ENCODE peak calls at places on chromosomes 6 and 20, in nine cellular contexts. Q, I, V, Z, L, F, E, B and G are unnamed samples.

GRCh38 chr6:38460216-38460615 is 179.5 kb downstream of the BTBD9 start:
- DNase-seq in Z (no peak), E (peak; percentile 45), I (no peak), B (no peak), Q (no peak), V (no peak), F (no peak), L (no peak), G (no peak)

GRCh38 chr6:149440735-149441662 is 40.9 kb downstream of the SUMO4 start:
- DNase-seq in Q (no peak), V (no peak), F (no peak), E (peak; percentile 50), L (no peak), B (no peak), Z (no peak), I (no peak), G (no peak)

GRCh38 chr6:139597781-139598368 is 223.4 kb upstream of the CITED2 start:
- DNase-seq in B (peak; percentile 86), Q (no peak), Z (peak; percentile 72), V (no peak), I (peak; percentile 58), F (peak; percentile 90), E (peak; percentile 98), L (peak; percentile 80), G (peak; percentile 73)

GRCh38 chr6:49813248-49813647 is 26.2 kb upstream of the PGK2 start:
- DNase-seq in E (no peak), F (no peak), I (no peak), Z (no peak), Q (no peak), B (no peak), L (no peak), V (no peak), G (no peak)

GRCh38 chr6:37738216-37738615 is 40.5 kb upstream of the MDGA1 start:
- DNase-seq in L (no peak), Q (no peak), F (no peak), V (no peak), I (no peak), E (no peak), Z (no peak), B (no peak), G (no peak)

GRCh38 chr20:1381753-1382591 is 10.9 kb downstream of the FKBP1A start:
- DNase-seq in Q (no peak), E (peak; percentile 63), V (no peak), B (no peak), Z (peak; percentile 31), F (no peak), I (no peak), L (no peak), G (no peak)

GRCh38 chr6:144912474-144912873 is 627.3 kb downstream of the UTRN start:
- DNase-seq in Q (no peak), B (no peak), V (peak; percentile 10), E (peak; percentile 90), I (no peak), F (no peak), Z (no peak), L (no peak), G (peak; percentile 48)

GRCh38 chr6:68313911-68314310 is 321.2 kb upstream of the ADGRB3 start:
- DNase-seq in B (no peak), L (no peak), F (no peak), I (no peak), V (peak; percentile 21), Z (no peak), E (no peak), Q (no peak), G (no peak)

GRCh38 chr6:27940766-27941165 is 16.3 kb upstream of the OR2B6 start:
- DNase-seq in E (peak; percentile 1), I (no peak), B (no peak), Q (no peak), F (no peak), L (no peak), Z (no peak), V (no peak), G (peak; percentile 11)

GRCh38 chr20:59807909-59808728 is 125.3 kb downstream of the SYCP2 start:
- DNase-seq in Z (no peak), B (no peak), Q (peak; percentile 22), V (no peak), E (no peak), F (peak; percentile 7), L (peak; percentile 13), I (no peak), G (no peak)

GRCh38 chr6:36487698-36488097 is 44.9 kb downstream of the KCTD20 start:
- DNase-seq in F (no peak), Q (no peak), B (no peak), I (no peak), L (no peak), V (no peak), E (peak; percentile 14), Z (no peak), G (no peak)

GRCh38 chr20:22160254-22160653 is 424.1 kb downstream of the FOXA2 start:
- DNase-seq in F (no peak), V (no peak), I (no peak), Q (no peak), Z (no peak), E (no peak), B (no peak), L (no peak), G (no peak)

GRCh38 chr6:163645560-163645959 is 231.0 kb downstream of the QKI start:
- DNase-seq in Z (no peak), F (no peak), B (no peak), I (no peak), Q (no peak), E (no peak), V (no peak), L (no peak), G (peak; percentile 73)

GRCh38 chr6:108958900-108959770 is 110.9 kb downstream of the ARMC2 start:
- DNase-seq in V (peak; percentile 25), Z (no peak), Q (no peak), I (peak; percentile 48), E (no peak), L (no peak), F (no peak), B (no peak), G (no peak)

GRCh38 chr6:2608508-2608907 is 142.2 kb downstream of the MYLK4 start:
- DNase-seq in L (no peak), Z (no peak), E (no peak), B (no peak), V (no peak), Q (no peak), F (no peak), I (no peak), G (no peak)

GRCh38 chr20:57167971-57168693 is 98.3 kb downstream of the BMP7 start:
- DNase-seq in B (no peak), F (no peak), Q (no peak), I (no peak), Z (peak; percentile 58), E (no peak), L (no peak), V (no peak), G (no peak)

GRCh38 chr20:6162239-6162638 is 39.4 kb upstream of the FERMT1 start:
- DNase-seq in B (no peak), V (no peak), F (no peak), I (no peak), Z (peak; percentile 86), E (no peak), L (no peak), Q (no peak), G (no peak)

GRCh38 chr6:137016366-137016765 is 28.4 kb downstream of the IL20RA start:
- DNase-seq in B (no peak), F (no peak), Q (no peak), Z (no peak), V (no peak), L (no peak), I (no peak), E (peak; percentile 10), G (no peak)

GRCh38 chr6:24867104-24867703 is 68.5 kb upstream of the ARMH2 start:
- DNase-seq in E (no peak), F (no peak), L (no peak), V (peak; percentile 29), B (no peak), Z (no peak), I (no peak), Q (no peak), G (no peak)
- H3K4me1 ChIP-seq in E (no peaks in the 10 kb centered on the region), F (no peaks in the 10 kb centered on the region), L (no peaks in the 10 kb centered on the region), V (no peaks in the 10 kb centered on the region), B (no peaks in the 10 kb centered on the region), Z (no peaks in the 10 kb centered on the region), I (no peaks in the 10 kb centered on the region), Q (no peaks in the 10 kb centered on the region), G (no peaks in the 10 kb centered on the region)

GRCh38 chr20:33030076-33030475 is 1.4 kb upstream of the BPIFB6 start:
- DNase-seq in E (no peak), F (no peak), L (no peak), Q (no peak), I (no peak), V (no peak), Z (no peak), B (no peak), G (no peak)
- H3K27me3 ChIP-seq in E (no peaks in the 10 kb centered on the region), F (no peaks in the 10 kb centered on the region), L (no peaks in the 10 kb centered on the region), Q (no peaks in the 10 kb centered on the region), I (peaks cover 8% of the 10 kb centered on the region), V (no peaks in the 10 kb centered on the region), Z (no peaks in the 10 kb centered on the region), B (no peaks in the 10 kb centered on the region), G (no peaks in the 10 kb centered on the region)

DNA sequence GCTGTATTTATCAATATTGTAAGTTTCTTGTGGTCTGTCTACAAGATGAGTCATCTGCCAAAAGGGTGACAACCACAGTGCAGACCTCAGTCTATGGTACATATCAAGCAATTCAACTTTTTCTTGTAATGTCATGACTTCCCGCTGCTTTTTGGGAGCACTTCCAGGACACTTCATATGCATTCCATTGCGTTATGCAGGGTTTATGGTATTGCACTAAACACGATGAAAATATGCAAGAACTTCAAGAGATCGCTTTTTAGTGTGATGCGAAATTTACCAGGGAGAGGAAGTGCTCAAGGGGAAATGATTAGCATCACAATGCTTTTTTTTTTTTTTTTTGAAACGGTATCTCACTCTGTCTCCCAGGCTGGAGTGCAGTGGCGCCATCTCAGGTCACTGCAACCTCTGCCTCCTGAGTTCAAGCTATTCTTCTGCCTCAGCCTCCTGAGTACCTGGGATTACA is 166.5 kb downstream of the TFAP2A start:
- DNase-seq in E (peak; percentile 2), I (no peak), B (no peak), L (no peak), V (peak; percentile 49), F (no peak), Z (no peak), Q (no peak), G (no peak)
- TF ChIP-seq CTCF in E (no peak), I (no peak), B (no peak), L (no peak), V (peak; percentile 51), F (no peak), Z (no peak), Q (no peak), G (peak; percentile 51)

DNA sequence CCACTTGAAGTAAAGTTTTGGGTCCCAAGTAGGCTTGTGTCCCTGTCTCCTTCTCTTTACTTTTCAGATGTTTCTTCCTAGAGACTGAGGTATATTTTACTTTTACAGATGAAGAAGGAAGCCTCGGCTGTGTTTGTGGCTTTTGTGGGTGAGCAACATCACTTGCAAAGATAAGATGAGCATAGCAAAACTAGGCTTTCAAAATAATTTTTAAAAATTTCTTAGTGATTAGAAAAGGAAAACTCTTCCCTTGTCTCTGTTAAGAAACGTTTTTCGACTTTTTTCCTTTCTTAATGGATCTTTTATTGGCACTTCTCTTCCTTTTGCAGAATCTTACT is 7.6 kb downstream of the PTPN1 start:
- DNase-seq in I (no peak), V (no peak), Z (no peak), B (no peak), Q (no peak), E (no peak), L (no peak), F (no peak), G (no peak)
- H3K4me1 ChIP-seq in I (peaks cover 98% of the 10 kb centered on the region), V (no peaks in the 10 kb centered on the region), Z (peaks cover 87% of the 10 kb centered on the region), B (peaks cover 15% of the 10 kb centered on the region), Q (no peaks in the 10 kb centered on the region), E (peaks cover 28% of the 10 kb centered on the region), L (peaks cover 45% of the 10 kb centered on the region), F (peaks cover 28% of the 10 kb centered on the region), G (peaks cover 63% of the 10 kb centered on the region)

GRCh38 chr20:44389871-44390270 is 34.4 kb downstream of the HNF4A start:
- DNase-seq in L (no peak), F (no peak), I (no peak), B (no peak), Z (no peak), Q (no peak), E (no peak), V (no peak), G (no peak)
- H3K27me3 ChIP-seq in L (no peaks in the 10 kb centered on the region), F (no peaks in the 10 kb centered on the region), I (peaks cover 13% of the 10 kb centered on the region), B (no peaks in the 10 kb centered on the region), Z (no peaks in the 10 kb centered on the region), Q (no peaks in the 10 kb centered on the region), E (peaks cover 34% of the 10 kb centered on the region), V (peaks cover 4% of the 10 kb centered on the region), G (peaks cover 5% of the 10 kb centered on the region)